ENCODE peak calls at places on chromosomes 1 and 21, in ten cellular contexts. One of them, this sample, is unnamed.

GRCh38 chr21:42287193-42288083 is 27.8 kb downstream of the TFF3 start:
- DNase-seq in fibroblast of lung: peak; percentile 6
- DNase-seq in cardiac muscle cell: no peak
- DNase-seq in left ventricle myocardium inferior: no peak
- DNase-seq in GM13977: no peak
- DNase-seq in colonic mucosa: no peak
- DNase-seq in mucosa of descending colon: peak; percentile 42
- DNase-seq in fibroblast of mammary gland: no peak
- DNase-seq in CD8-positive, alpha-beta T cell: no peak
- DNase-seq in RWPE1: no peak
- DNase-seq in this sample: no peak

GRCh38 chr21:39316729-39317128 is 3.3 kb upstream of the BRWD1 start:
- DNase-seq in fibroblast of lung: no peak
- DNase-seq in cardiac muscle cell: no peak
- DNase-seq in left ventricle myocardium inferior: no peak
- DNase-seq in GM13977: no peak
- DNase-seq in colonic mucosa: no peak
- DNase-seq in mucosa of descending colon: no peak
- DNase-seq in fibroblast of mammary gland: no peak
- DNase-seq in CD8-positive, alpha-beta T cell: no peak
- DNase-seq in RWPE1: no peak
- DNase-seq in this sample: no peak

GRCh38 chr1:51247499-51247898 is 11.4 kb downstream of the RNF11 start:
- DNase-seq in fibroblast of lung: no peak
- DNase-seq in cardiac muscle cell: no peak
- DNase-seq in left ventricle myocardium inferior: no peak
- DNase-seq in GM13977: no peak
- DNase-seq in colonic mucosa: no peak
- DNase-seq in mucosa of descending colon: no peak
- DNase-seq in fibroblast of mammary gland: no peak
- DNase-seq in CD8-positive, alpha-beta T cell: no peak
- DNase-seq in RWPE1: no peak
- DNase-seq in this sample: no peak

GRCh38 chr1:167200272-167200671 is 20.4 kb upstream of the POU2F1 start:
- DNase-seq in fibroblast of lung: no peak
- DNase-seq in cardiac muscle cell: no peak
- DNase-seq in left ventricle myocardium inferior: no peak
- DNase-seq in GM13977: no peak
- DNase-seq in colonic mucosa: no peak
- DNase-seq in mucosa of descending colon: no peak
- DNase-seq in fibroblast of mammary gland: no peak
- DNase-seq in CD8-positive, alpha-beta T cell: no peak
- DNase-seq in RWPE1: no peak
- DNase-seq in this sample: no peak

GRCh38 chr1:227321035-227321434 is 2.7 kb upstream of the CDC42BPA start:
- DNase-seq in fibroblast of lung: no peak
- DNase-seq in cardiac muscle cell: no peak
- DNase-seq in left ventricle myocardium inferior: no peak
- DNase-seq in GM13977: no peak
- DNase-seq in colonic mucosa: no peak
- DNase-seq in mucosa of descending colon: no peak
- DNase-seq in fibroblast of mammary gland: no peak
- DNase-seq in CD8-positive, alpha-beta T cell: no peak
- DNase-seq in RWPE1: no peak
- DNase-seq in this sample: no peak

GRCh38 chr1:17117451-17118265 is 1.6 kb downstream of the PADI2 start:
- DNase-seq in fibroblast of lung: no peak
- DNase-seq in cardiac muscle cell: no peak
- DNase-seq in left ventricle myocardium inferior: no peak
- DNase-seq in GM13977: no peak
- DNase-seq in colonic mucosa: no peak
- DNase-seq in mucosa of descending colon: no peak
- DNase-seq in fibroblast of mammary gland: no peak
- DNase-seq in CD8-positive, alpha-beta T cell: no peak
- DNase-seq in RWPE1: no peak
- DNase-seq in this sample: no peak

GRCh38 chr1:201888282-201889033 is at the start of gene SHISA4:
- DNase-seq in fibroblast of lung: peak; percentile 61
- DNase-seq in cardiac muscle cell: peak; percentile 56
- DNase-seq in left ventricle myocardium inferior: peak; percentile 83
- DNase-seq in GM13977: peak; percentile 68
- DNase-seq in colonic mucosa: peak; percentile 54
- DNase-seq in mucosa of descending colon: peak; percentile 72
- DNase-seq in fibroblast of mammary gland: peak; percentile 29
- DNase-seq in CD8-positive, alpha-beta T cell: peak; percentile 11
- DNase-seq in RWPE1: no peak
- DNase-seq in this sample: peak; percentile 47

GRCh38 chr1:2610036-2610720 is 22.6 kb downstream of the MMEL1 start:
- DNase-seq in fibroblast of lung: no peak
- DNase-seq in cardiac muscle cell: no peak
- DNase-seq in left ventricle myocardium inferior: no peak
- DNase-seq in GM13977: no peak
- DNase-seq in colonic mucosa: no peak
- DNase-seq in mucosa of descending colon: no peak
- DNase-seq in fibroblast of mammary gland: no peak
- DNase-seq in CD8-positive, alpha-beta T cell: no peak
- DNase-seq in RWPE1: no peak
- DNase-seq in this sample: no peak

GRCh38 chr1:188420177-188420576 is 1591.4 kb downstream of the PLA2G4A start:
- DNase-seq in fibroblast of lung: no peak
- DNase-seq in cardiac muscle cell: no peak
- DNase-seq in left ventricle myocardium inferior: no peak
- DNase-seq in GM13977: no peak
- DNase-seq in colonic mucosa: no peak
- DNase-seq in mucosa of descending colon: no peak
- DNase-seq in fibroblast of mammary gland: no peak
- DNase-seq in CD8-positive, alpha-beta T cell: no peak
- DNase-seq in RWPE1: no peak
- DNase-seq in this sample: no peak

GRCh38 chr1:224434447-224435317 is at the start of gene WDR26:
- DNase-seq in fibroblast of lung: peak; percentile 78
- DNase-seq in cardiac muscle cell: peak; percentile 82
- DNase-seq in left ventricle myocardium inferior: peak; percentile 73
- DNase-seq in GM13977: peak; percentile 95
- DNase-seq in colonic mucosa: peak; percentile 91
- DNase-seq in mucosa of descending colon: peak; percentile 90
- DNase-seq in fibroblast of mammary gland: peak; percentile 71
- DNase-seq in CD8-positive, alpha-beta T cell: peak; percentile 77
- DNase-seq in RWPE1: peak; percentile 86
- DNase-seq in this sample: peak; percentile 94
- TF ChIP-seq CTCF in fibroblast of lung: no peak
- TF ChIP-seq CTCF in cardiac muscle cell: no peak
- TF ChIP-seq CTCF in left ventricle myocardium inferior: peak; percentile 13
- TF ChIP-seq CTCF in GM13977: peak; percentile 10
- TF ChIP-seq CTCF in colonic mucosa: no peak
- TF ChIP-seq CTCF in mucosa of descending colon: no peak
- TF ChIP-seq CTCF in fibroblast of mammary gland: no peak
- TF ChIP-seq CTCF in CD8-positive, alpha-beta T cell: peak; percentile 18
- TF ChIP-seq CTCF in RWPE1: no peak
- TF ChIP-seq CTCF in this sample: no peak

GRCh38 chr1:85396194-85396593 is 68.8 kb downstream of the DDAH1 start:
- DNase-seq in fibroblast of lung: no peak
- DNase-seq in cardiac muscle cell: no peak
- DNase-seq in left ventricle myocardium inferior: no peak
- DNase-seq in GM13977: no peak
- DNase-seq in colonic mucosa: no peak
- DNase-seq in mucosa of descending colon: no peak
- DNase-seq in fibroblast of mammary gland: no peak
- DNase-seq in CD8-positive, alpha-beta T cell: no peak
- DNase-seq in RWPE1: no peak
- DNase-seq in this sample: no peak

GRCh38 chr1:85397490-85398044 is 67.4 kb downstream of the DDAH1 start:
- DNase-seq in fibroblast of lung: no peak
- DNase-seq in cardiac muscle cell: no peak
- DNase-seq in left ventricle myocardium inferior: no peak
- DNase-seq in GM13977: no peak
- DNase-seq in colonic mucosa: no peak
- DNase-seq in mucosa of descending colon: no peak
- DNase-seq in fibroblast of mammary gland: no peak
- DNase-seq in CD8-positive, alpha-beta T cell: no peak
- DNase-seq in RWPE1: no peak
- DNase-seq in this sample: no peak

GRCh38 chr1:85394130-85394529 is 70.8 kb downstream of the DDAH1 start:
- DNase-seq in fibroblast of lung: no peak
- DNase-seq in cardiac muscle cell: no peak
- DNase-seq in left ventricle myocardium inferior: no peak
- DNase-seq in GM13977: no peak
- DNase-seq in colonic mucosa: no peak
- DNase-seq in mucosa of descending colon: no peak
- DNase-seq in fibroblast of mammary gland: peak; percentile 37
- DNase-seq in CD8-positive, alpha-beta T cell: no peak
- DNase-seq in RWPE1: no peak
- DNase-seq in this sample: no peak

GRCh38 chr1:85393490-85393889 is 71.5 kb downstream of the DDAH1 start:
- DNase-seq in fibroblast of lung: no peak
- DNase-seq in cardiac muscle cell: no peak
- DNase-seq in left ventricle myocardium inferior: no peak
- DNase-seq in GM13977: no peak
- DNase-seq in colonic mucosa: no peak
- DNase-seq in mucosa of descending colon: no peak
- DNase-seq in fibroblast of mammary gland: no peak
- DNase-seq in CD8-positive, alpha-beta T cell: no peak
- DNase-seq in RWPE1: no peak
- DNase-seq in this sample: no peak

DNA sequence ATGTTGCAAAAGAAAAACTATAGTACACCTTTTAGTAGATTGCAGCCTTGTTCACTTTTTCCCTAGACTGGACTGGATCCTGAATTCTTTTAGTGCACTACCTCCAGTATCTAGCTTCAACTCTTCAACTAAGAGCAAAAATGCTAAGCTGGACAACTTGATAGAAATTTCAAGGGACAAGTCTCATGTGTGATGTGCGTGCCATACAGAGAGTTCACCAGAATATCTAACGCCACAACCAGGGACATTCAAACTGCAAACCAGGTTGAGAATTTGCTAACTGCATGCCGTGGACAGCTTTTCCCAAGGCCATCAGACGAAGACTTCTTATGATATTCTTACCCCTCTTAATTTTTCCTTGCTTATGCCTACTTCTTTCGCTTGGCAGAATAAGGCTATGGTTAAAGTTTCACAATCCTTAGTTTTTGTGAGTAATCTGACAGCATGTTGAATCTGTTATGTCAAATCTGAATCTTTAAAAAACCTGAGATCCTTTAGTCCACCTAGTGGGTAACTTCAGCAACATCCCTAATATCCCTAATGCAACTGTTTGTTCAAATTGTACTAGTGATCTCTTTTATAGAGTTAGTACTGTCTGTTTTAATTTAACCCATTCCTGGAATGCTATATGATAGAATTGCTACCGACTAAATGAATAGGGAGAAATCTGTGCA is 66.4 kb downstream of the DDAH1 start:
- DNase-seq in fibroblast of lung: peak; percentile 53
- DNase-seq in cardiac muscle cell: peak; percentile 77
- DNase-seq in left ventricle myocardium inferior: no peak
- DNase-seq in GM13977: no peak
- DNase-seq in colonic mucosa: no peak
- DNase-seq in mucosa of descending colon: no peak
- DNase-seq in fibroblast of mammary gland: peak; percentile 82
- DNase-seq in CD8-positive, alpha-beta T cell: no peak
- DNase-seq in RWPE1: peak; percentile 20
- DNase-seq in this sample: no peak
- TF ChIP-seq CTCF in fibroblast of lung: no peak
- TF ChIP-seq CTCF in cardiac muscle cell: peak; percentile 50
- TF ChIP-seq CTCF in left ventricle myocardium inferior: peak; percentile 59
- TF ChIP-seq CTCF in GM13977: peak; percentile 12
- TF ChIP-seq CTCF in colonic mucosa: no peak
- TF ChIP-seq CTCF in mucosa of descending colon: no peak
- TF ChIP-seq CTCF in fibroblast of mammary gland: peak; percentile 63
- TF ChIP-seq CTCF in CD8-positive, alpha-beta T cell: no peak
- TF ChIP-seq CTCF in RWPE1: peak; percentile 59
- TF ChIP-seq CTCF in this sample: no peak

GRCh38 chr21:29697555-29698193 is 242.1 kb downstream of the GRIK1 start:
- DNase-seq in fibroblast of lung: peak; percentile 50
- DNase-seq in cardiac muscle cell: no peak
- DNase-seq in left ventricle myocardium inferior: no peak
- DNase-seq in GM13977: peak; percentile 24
- DNase-seq in colonic mucosa: no peak
- DNase-seq in mucosa of descending colon: no peak
- DNase-seq in fibroblast of mammary gland: peak; percentile 6
- DNase-seq in CD8-positive, alpha-beta T cell: no peak
- DNase-seq in RWPE1: no peak
- DNase-seq in this sample: peak; percentile 36
- TF ChIP-seq CTCF in fibroblast of lung: no peak
- TF ChIP-seq CTCF in cardiac muscle cell: no peak
- TF ChIP-seq CTCF in left ventricle myocardium inferior: no peak
- TF ChIP-seq CTCF in GM13977: no peak
- TF ChIP-seq CTCF in colonic mucosa: no peak
- TF ChIP-seq CTCF in mucosa of descending colon: no peak
- TF ChIP-seq CTCF in fibroblast of mammary gland: no peak
- TF ChIP-seq CTCF in CD8-positive, alpha-beta T cell: no peak
- TF ChIP-seq CTCF in RWPE1: no peak
- TF ChIP-seq CTCF in this sample: no peak

GRCh38 chr1:925532-926421 is 2.1 kb downstream of the SAMD11 start:
- DNase-seq in fibroblast of lung: peak; percentile 73
- DNase-seq in cardiac muscle cell: peak; percentile 57
- DNase-seq in left ventricle myocardium inferior: no peak
- DNase-seq in GM13977: no peak
- DNase-seq in colonic mucosa: no peak
- DNase-seq in mucosa of descending colon: no peak
- DNase-seq in fibroblast of mammary gland: no peak
- DNase-seq in CD8-positive, alpha-beta T cell: no peak
- DNase-seq in RWPE1: no peak
- DNase-seq in this sample: no peak

GRCh38 chr1:923131-923990 is at the start of gene SAMD11:
- DNase-seq in fibroblast of lung: peak; percentile 90
- DNase-seq in cardiac muscle cell: peak; percentile 91
- DNase-seq in left ventricle myocardium inferior: peak; percentile 92
- DNase-seq in GM13977: no peak
- DNase-seq in colonic mucosa: peak; percentile 85
- DNase-seq in mucosa of descending colon: peak; percentile 77
- DNase-seq in fibroblast of mammary gland: peak; percentile 69
- DNase-seq in CD8-positive, alpha-beta T cell: peak; percentile 72
- DNase-seq in RWPE1: peak; percentile 50
- DNase-seq in this sample: no peak

GRCh38 chr1:923991-924618 is 382 bp downstream of the SAMD11 start:
- DNase-seq in fibroblast of lung: no peak
- DNase-seq in cardiac muscle cell: no peak
- DNase-seq in left ventricle myocardium inferior: no peak
- DNase-seq in GM13977: no peak
- DNase-seq in colonic mucosa: no peak
- DNase-seq in mucosa of descending colon: no peak
- DNase-seq in fibroblast of mammary gland: no peak
- DNase-seq in CD8-positive, alpha-beta T cell: no peak
- DNase-seq in RWPE1: no peak
- DNase-seq in this sample: no peak

GRCh38 chr1:927234-927633 is 3.5 kb downstream of the SAMD11 start:
- DNase-seq in fibroblast of lung: no peak
- DNase-seq in cardiac muscle cell: no peak
- DNase-seq in left ventricle myocardium inferior: no peak
- DNase-seq in GM13977: no peak
- DNase-seq in colonic mucosa: no peak
- DNase-seq in mucosa of descending colon: no peak
- DNase-seq in fibroblast of mammary gland: no peak
- DNase-seq in CD8-positive, alpha-beta T cell: no peak
- DNase-seq in RWPE1: no peak
- DNase-seq in this sample: no peak

GRCh38 chr1:924619-925323 is 1.0 kb downstream of the SAMD11 start:
- DNase-seq in fibroblast of lung: peak; percentile 64
- DNase-seq in cardiac muscle cell: peak; percentile 51
- DNase-seq in left ventricle myocardium inferior: no peak
- DNase-seq in GM13977: no peak
- DNase-seq in colonic mucosa: no peak
- DNase-seq in mucosa of descending colon: no peak
- DNase-seq in fibroblast of mammary gland: no peak
- DNase-seq in CD8-positive, alpha-beta T cell: no peak
- DNase-seq in RWPE1: no peak
- DNase-seq in this sample: no peak
- TF ChIP-seq CTCF in fibroblast of lung: no peak
- TF ChIP-seq CTCF in cardiac muscle cell: no peak
- TF ChIP-seq CTCF in left ventricle myocardium inferior: no peak
- TF ChIP-seq CTCF in GM13977: peak; percentile 3
- TF ChIP-seq CTCF in colonic mucosa: no peak
- TF ChIP-seq CTCF in mucosa of descending colon: no peak
- TF ChIP-seq CTCF in fibroblast of mammary gland: no peak
- TF ChIP-seq CTCF in CD8-positive, alpha-beta T cell: no peak
- TF ChIP-seq CTCF in RWPE1: no peak
- TF ChIP-seq CTCF in this sample: no peak

This sample was measured in GM10248.